ENCODE peak calls at places on chromosomes 3 and 15, in nine cellular contexts. M, N, E, A, T, U, I, H and W are unnamed samples.
A peak's percentile ranks its signal among the peaks of the same experiment; 100 is the strongest.

GRCh38 chr3:4943553-4943952 is 35.7 kb upstream of the BHLHE40 start:
- DNase-seq in M (no peak), N (no peak), E (no peak), A (no peak), T (no peak), U (peak; percentile 9), I (no peak), H (no peak), W (no peak)

GRCh38 chr3:193389335-193389734 is 10.8 kb upstream of the ATP13A5 start:
- DNase-seq in M (no peak), N (no peak), E (no peak), A (no peak), T (no peak), U (no peak), I (no peak), H (no peak), W (no peak)

GRCh38 chr3:117558681-117559080 is 849.1 kb downstream of the TUSC7 start:
- DNase-seq in M (no peak), N (no peak), E (no peak), A (no peak), T (no peak), U (no peak), I (no peak), H (no peak), W (no peak)

GRCh38 chr3:25855281-25855680 is 65.4 kb downstream of the OXSM start:
- DNase-seq in M (no peak), N (no peak), E (no peak), A (no peak), T (no peak), U (no peak), I (no peak), H (no peak), W (no peak)

GRCh38 chr3:124347418-124347817 is 355.5 kb upstream of the ROPN1 start:
- DNase-seq in M (no peak), N (no peak), E (no peak), A (no peak), T (no peak), U (no peak), I (no peak), H (no peak), W (no peak)

GRCh38 chr15:80423215-80423614 is 19.0 kb downstream of the ARNT2 start:
- DNase-seq in M (no peak), N (no peak), E (no peak), A (no peak), T (no peak), U (no peak), I (no peak), H (no peak), W (no peak)

GRCh38 chr3:46549408-46549904 is 16.6 kb downstream of the LRRC2 start:
- DNase-seq in M (no peak), N (no peak), E (no peak), A (no peak), T (no peak), U (no peak), I (no peak), H (no peak), W (no peak)

GRCh38 chr15:93035953-93036810 is 52.8 kb downstream of the RGMA start:
- DNase-seq in M (no peak), N (peak; percentile 12), E (no peak), A (peak; percentile 63), T (peak; percentile 63), U (peak; percentile 62), I (peak; percentile 52), H (no peak), W (peak; percentile 69)

GRCh38 chr3:143657391-143657790 is 190.9 kb downstream of the SLC9A9 start:
- DNase-seq in M (no peak), N (no peak), E (no peak), A (no peak), T (no peak), U (no peak), I (no peak), H (no peak), W (no peak)

GRCh38 chr3:67550541-67550940 is 103.9 kb downstream of the SUCLG2 start:
- DNase-seq in M (no peak), N (no peak), E (no peak), A (no peak), T (no peak), U (no peak), I (no peak), H (no peak), W (no peak)

GRCh38 chr3:169171739-169172138 is 491.8 kb downstream of the MECOM start:
- DNase-seq in M (no peak), N (no peak), E (no peak), A (no peak), T (no peak), U (no peak), I (no peak), H (no peak), W (no peak)

GRCh38 chr3:113212155-113212844 is 943 bp downstream of the BOC start:
- DNase-seq in M (no peak), N (no peak), E (no peak), A (no peak), T (no peak), U (peak; percentile 26), I (no peak), H (no peak), W (peak; percentile 76)

GRCh38 chr15:81939604-81940440 is 106.0 kb downstream of the MEX3B start:
- DNase-seq in M (no peak), N (no peak), E (no peak), A (no peak), T (peak; percentile 37), U (peak; percentile 44), I (peak; percentile 3), H (no peak), W (no peak)

GRCh38 chr3:109178701-109179100 is 42.2 kb downstream of the C3orf85 start:
- DNase-seq in M (no peak), N (no peak), E (no peak), A (no peak), T (no peak), U (no peak), I (no peak), H (no peak), W (no peak)

GRCh38 chr3:64268926-64269325 is 43.7 kb upstream of the PRICKLE2 start:
- DNase-seq in M (no peak), N (no peak), E (no peak), A (no peak), T (no peak), U (no peak), I (no peak), H (no peak), W (no peak)

GRCh38 chr15:98801234-98801561 is 152.9 kb downstream of the IGF1R start:
- DNase-seq in M (no peak), N (no peak), E (no peak), A (no peak), T (no peak), U (peak; percentile 32), I (no peak), H (peak; percentile 21), W (no peak)

GRCh38 chr15:68012911-68013310 is 41.2 kb upstream of the PIAS1 start:
- DNase-seq in M (no peak), N (no peak), E (no peak), A (no peak), T (peak; percentile 58), U (no peak), I (no peak), H (no peak), W (no peak)

GRCh38 chr3:196207833-196208607 is 3.2 kb downstream of the ZDHHC19 start:
- DNase-seq in M (peak; percentile 69), N (peak; percentile 25), E (no peak), A (no peak), T (peak; percentile 75), U (peak; percentile 56), I (peak; percentile 66), H (peak; percentile 61), W (no peak)

GRCh38 chr3:62211675-62212429 is 161.5 kb downstream of the FEZF2 start:
- DNase-seq in M (no peak), N (no peak), E (no peak), A (no peak), T (no peak), U (no peak), I (no peak), H (no peak), W (no peak)

GRCh38 chr3:140391041-140391440 is 286.8 kb upstream of the TRIM42 start:
- DNase-seq in M (no peak), N (no peak), E (no peak), A (no peak), T (no peak), U (no peak), I (no peak), H (no peak), W (no peak)

GRCh38 chr15:97126556-97127233 is 796.2 kb downstream of the NR2F2 start:
- DNase-seq in M (no peak), N (no peak), E (no peak), A (no peak), T (no peak), U (no peak), I (no peak), H (no peak), W (no peak)

GRCh38 chr15:60704717-60705116 is 225.8 kb upstream of the ICE2 start:
- DNase-seq in M (no peak), N (no peak), E (no peak), A (no peak), T (no peak), U (no peak), I (no peak), H (no peak), W (no peak)

GRCh38 chr3:196639517-196640500 is at the start of gene NRROS:
- DNase-seq in M (peak; percentile 81), N (peak; percentile 46), E (no peak), A (peak; percentile 83), T (peak; percentile 37), U (peak; percentile 58), I (peak; percentile 74), H (peak; percentile 37), W (peak; percentile 83)

GRCh38 chr3:103440539-103441113 is 1005.8 kb downstream of the ZPLD1 start:
- DNase-seq in M (no peak), N (no peak), E (no peak), A (no peak), T (no peak), U (no peak), I (no peak), H (no peak), W (no peak)

GRCh38 chr3:105322570-105323273 is 44.0 kb upstream of the ALCAM start:
- DNase-seq in M (no peak), N (no peak), E (no peak), A (no peak), T (no peak), U (no peak), I (no peak), H (no peak), W (no peak)

GRCh38 chr3:98589331-98589870 is 4.0 kb downstream of the CPOX start:
- DNase-seq in M (no peak), N (no peak), E (no peak), A (no peak), T (no peak), U (no peak), I (no peak), H (no peak), W (no peak)

GRCh38 chr3:9934235-9934621 is 594 bp downstream of the CRELD1 start:
- DNase-seq in M (no peak), N (no peak), E (no peak), A (peak; percentile 63), T (no peak), U (no peak), I (no peak), H (no peak), W (no peak)

GRCh38 chr3:148796799-148797198 is 30.8 kb upstream of the CPB1 start:
- DNase-seq in M (no peak), N (no peak), E (no peak), A (no peak), T (peak; percentile 53), U (no peak), I (no peak), H (no peak), W (no peak)

GRCh38 chr3:30321065-30321464 is 285.3 kb upstream of the TGFBR2 start:
- DNase-seq in M (no peak), N (no peak), E (no peak), A (no peak), T (no peak), U (no peak), I (no peak), H (no peak), W (no peak)

GRCh38 chr3:114411292-114411691 is 117.5 kb downstream of the TIGIT start:
- DNase-seq in M (no peak), N (no peak), E (no peak), A (no peak), T (no peak), U (no peak), I (no peak), H (no peak), W (no peak)

GRCh38 chr3:143885803-143886427 is 37.6 kb upstream of the SLC9A9 start:
- DNase-seq in M (no peak), N (no peak), E (no peak), A (no peak), T (peak; percentile 53), U (peak; percentile 8), I (peak; percentile 17), H (peak; percentile 4), W (no peak)